ENCODE peak calls at places on chromosomes 11 and 22, in seven cellular contexts. U is hepatocyte, Z is fibroblast of pulmonary artery, E is neural progenitor cell, B is adrenal gland, K is skeletal muscle cell, C is adipocyte. N is an unnamed sample.

GRCh38 chr22:46579751-46580449 is 40.3 kb upstream of the GRAMD4 start:
- DNase-seq in C (no peak), E (no peak), K (no peak), U (peak; percentile 8), B (no peak), Z (no peak), N (no peak)

GRCh38 chr11:540583-541432 is 3.5 kb downstream of the LRRC56 start:
- DNase-seq in B (peak; percentile 15), Z (no peak), K (no peak), U (peak; percentile 2), E (peak; percentile 1), C (no peak), N (no peak)

GRCh38 chr22:37267128-37267587 is 15.2 kb upstream of the CYTH4 start:
- DNase-seq in U (peak; percentile 68), B (peak; percentile 59), Z (no peak), K (no peak), E (peak; percentile 88), C (peak; percentile 75), N (peak; percentile 55)

GRCh38 chr11:113974741-113975470 is at the start of gene HTR3A:
- DNase-seq in Z (peak; percentile 45), E (peak; percentile 78), K (no peak), C (peak; percentile 21), U (peak; percentile 78), B (peak; percentile 38), N (peak; percentile 53)

GRCh38 chr11:1113405-1114201 is 38.9 kb downstream of the MUC2 start:
- DNase-seq in Z (no peak), B (no peak), E (no peak), K (no peak), U (no peak), C (no peak), N (no peak)

GRCh38 chr22:26648011-26648497 is 9.3 kb upstream of the MIAT start:
- DNase-seq in E (peak; percentile 94), K (no peak), Z (no peak), B (no peak), U (no peak), C (no peak), N (peak; percentile 22)

GRCh38 chr22:47086596-47087248 is 324.3 kb downstream of the TBC1D22A start:
- DNase-seq in U (no peak), B (no peak), K (no peak), E (no peak), Z (no peak), C (no peak), N (no peak)

GRCh38 chr22:40345271-40345670 is 1.0 kb upstream of the ADSL start:
- DNase-seq in U (peak; percentile 34), K (no peak), B (no peak), C (no peak), Z (peak; percentile 14), E (no peak), N (peak; percentile 50)

GRCh38 chr11:131979364-131979763 is 608.9 kb downstream of the NTM start:
- DNase-seq in Z (no peak), E (no peak), C (no peak), K (no peak), B (no peak), U (no peak), N (no peak)

GRCh38 chr22:46098525-46099475 is 51.5 kb upstream of the PPARA start:
- DNase-seq in B (no peak), Z (no peak), E (no peak), U (no peak), K (no peak), C (no peak), N (no peak)

GRCh38 chr11:12845739-12846358 is 163.3 kb upstream of the RASSF10 start:
- DNase-seq in C (no peak), K (no peak), U (peak; percentile 78), Z (no peak), B (no peak), E (peak; percentile 72), N (peak; percentile 63)

GRCh38 chr11:88979641-88980040 is 86.1 kb downstream of the GRM5 start:
- DNase-seq in E (no peak), K (peak; percentile 24), Z (no peak), B (no peak), C (no peak), U (no peak), N (no peak)

GRCh38 chr11:112355726-112356125 is 95.1 kb upstream of the PLET1 start:
- DNase-seq in Z (peak; percentile 66), C (no peak), B (peak; percentile 59), U (peak; percentile 20), K (no peak), E (peak; percentile 51), N (no peak)

GRCh38 chr11:123569387-123569786 is 85.0 kb downstream of the SCN3B start:
- DNase-seq in E (no peak), U (no peak), Z (no peak), B (no peak), C (no peak), K (no peak), N (no peak)

DNA sequence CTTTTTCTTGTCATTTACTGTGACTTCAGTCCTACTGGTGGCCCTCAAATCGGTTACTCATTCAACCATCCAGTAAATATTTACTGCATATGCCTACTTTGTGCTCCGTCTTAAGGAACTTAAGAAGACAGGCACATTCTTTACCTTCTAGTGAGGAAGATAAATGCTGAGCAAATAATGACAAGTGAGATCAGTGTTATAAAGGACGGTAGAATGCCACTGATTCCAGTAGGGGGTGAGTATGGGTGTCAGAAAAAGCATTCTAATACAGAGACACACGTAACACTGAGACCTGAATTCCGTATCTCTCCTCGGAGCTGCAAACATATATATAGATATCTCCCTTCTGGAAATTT is 1.6 kb downstream of the ANKRD42 start:
- DNase-seq in B (no peak), K (no peak), Z (peak; percentile 11), C (no peak), E (no peak), U (peak; percentile 21), N (no peak)
- H3K4me3 ChIP-seq in B (peak overlapping the region; percentile 80), K (peak overlapping the region; percentile 89), Z (peak overlapping the region; percentile 71), C (peak overlapping the region; percentile 88), E (peak overlapping the region; percentile 71), U (peak overlapping the region; percentile 82), N (peak overlapping the region; percentile 86)

DNA sequence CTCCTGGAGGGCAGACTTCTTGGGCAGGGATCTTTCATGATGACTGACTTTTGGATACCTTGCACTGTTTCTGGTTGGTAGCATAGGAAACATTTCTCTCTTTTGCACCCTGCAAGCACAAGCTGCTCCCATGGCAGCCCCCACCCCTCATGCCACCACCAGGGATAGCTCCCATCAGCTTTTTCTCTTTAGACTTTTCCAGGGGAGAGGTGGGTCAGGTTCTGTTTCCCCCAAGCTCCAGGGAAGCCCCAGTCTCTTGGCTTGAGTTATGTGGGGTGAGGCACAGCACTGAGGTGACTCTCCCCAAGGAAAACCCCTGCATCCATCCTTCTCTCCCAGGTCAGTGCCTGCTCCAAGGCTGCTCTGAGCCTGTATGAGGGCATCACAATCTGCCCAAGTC is 22.5 kb downstream of the LRRC32 start:
- DNase-seq in Z (no peak), B (no peak), E (no peak), C (no peak), K (no peak), U (no peak), N (no peak)
- H3K4me3 ChIP-seq in Z (no peak overlapping the region), B (no peak overlapping the region), E (no peak overlapping the region), C (no peak overlapping the region), K (no peak overlapping the region), U (no peak overlapping the region), N (no peak overlapping the region)

GRCh38 chr11:33893711-33894401 is 2.0 kb upstream of the LMO2 start:
- DNase-seq in B (no peak), U (no peak), C (no peak), E (no peak), K (no peak), Z (peak; percentile 71), N (no peak)
- H3K4me3 ChIP-seq in B (no peak overlapping the region), U (no peak overlapping the region), C (no peak overlapping the region), E (no peak overlapping the region), K (no peak overlapping the region), Z (no peak overlapping the region), N (no peak overlapping the region)

GRCh38 chr11:128453444-128454336 is 133.7 kb downstream of the ETS1 start:
- DNase-seq in E (no peak), B (no peak), Z (peak; percentile 96), C (peak; percentile 78), U (peak; percentile 87), K (peak; percentile 96), N (peak; percentile 62)

GRCh38 chr11:128448981-128449713 is 138.2 kb downstream of the ETS1 start:
- DNase-seq in C (no peak), U (no peak), E (no peak), Z (no peak), K (no peak), B (no peak), N (no peak)

GRCh38 chr11:128448487-128448886 is 138.9 kb downstream of the ETS1 start:
- DNase-seq in U (peak; percentile 89), Z (peak; percentile 44), B (no peak), C (no peak), K (no peak), E (no peak), N (peak; percentile 83)

GRCh38 chr11:128450882-128451647 is 136.3 kb downstream of the ETS1 start:
- DNase-seq in K (no peak), C (no peak), U (no peak), Z (no peak), E (no peak), B (no peak), N (no peak)

GRCh38 chr11:128451651-128452470 is 135.5 kb downstream of the ETS1 start:
- DNase-seq in U (no peak), Z (peak; percentile 87), E (peak; percentile 36), K (peak; percentile 41), C (peak; percentile 80), B (no peak), N (peak; percentile 38)
- H3K4me3 ChIP-seq in U (no peak overlapping the region), Z (peak overlapping the region; percentile 9), E (no peak overlapping the region), K (no peak overlapping the region), C (peak overlapping the region; percentile 71), B (no peak overlapping the region), N (no peak overlapping the region)

GRCh38 chr22:38843716-38844660 is at the start of gene NPTXR:
- DNase-seq in B (peak; percentile 64), E (peak; percentile 89), Z (peak; percentile 45), U (peak; percentile 81), K (no peak), C (peak; percentile 82), N (peak; percentile 36)
- H3K4me3 ChIP-seq in B (no peak within 1 kb of the TSS), E (peak within 1 kb of the TSS; percentile 61), Z (peak within 1 kb of the TSS; percentile 31), U (peak within 1 kb of the TSS; percentile 90), K (peak within 1 kb of the TSS; percentile 37), C (peak within 1 kb of the TSS; percentile 81), N (no peak within 1 kb of the TSS)

N was measured in transverse colon.